ENCODE peak calls at places on chromosome 14, in ten cellular contexts. One of them, this sample, is unnamed.

GRCh38 chr14:96362071-96362964 is 823 bp downstream of the ATG2B start:
- DNase-seq in HEK293T: peak
- DNase-seq in psoas muscle: no peak
- DNase-seq in A549: peak
- DNase-seq in naive thymus-derived CD4-positive, alpha-beta T cell: peak
- DNase-seq in GM12891: peak
- DNase-seq in activated T-cell treated with anti-CD3 and anti-CD28 coated beads, Interleukin-2, amount 50 U/mL, for 72 hours: peak
- DNase-seq in sigmoid colon: no peak
- DNase-seq in GM04504: peak
- DNase-seq in EH: peak
- DNase-seq in this sample: peak

GRCh38 chr14:77140343-77140936 is 1.2 kb downstream of the ZDHHC22 start:
- DNase-seq in HEK293T: peak
- DNase-seq in GM04504: no peak
- DNase-seq in activated T-cell treated with anti-CD3 and anti-CD28 coated beads, Interleukin-2, amount 50 U/mL, for 72 hours: no peak
- DNase-seq in psoas muscle: no peak
- DNase-seq in sigmoid colon: no peak
- DNase-seq in naive thymus-derived CD4-positive, alpha-beta T cell: no peak
- DNase-seq in A549: no peak
- DNase-seq in EH: no peak
- DNase-seq in GM12891: no peak
- DNase-seq in this sample: no peak

GRCh38 chr14:79580414-79580813 is 630.9 kb downstream of the DIO2 start:
- DNase-seq in naive thymus-derived CD4-positive, alpha-beta T cell: no peak
- DNase-seq in GM04504: no peak
- DNase-seq in activated T-cell treated with anti-CD3 and anti-CD28 coated beads, Interleukin-2, amount 50 U/mL, for 72 hours: no peak
- DNase-seq in HEK293T: no peak
- DNase-seq in sigmoid colon: no peak
- DNase-seq in EH: peak
- DNase-seq in GM12891: no peak
- DNase-seq in psoas muscle: no peak
- DNase-seq in A549: no peak
- DNase-seq in this sample: no peak

GRCh38 chr14:58808828-58809227 is 171.1 kb downstream of the DACT1 start:
- DNase-seq in HEK293T: no peak
- DNase-seq in A549: no peak
- DNase-seq in GM04504: no peak
- DNase-seq in EH: peak
- DNase-seq in naive thymus-derived CD4-positive, alpha-beta T cell: no peak
- DNase-seq in GM12891: no peak
- DNase-seq in activated T-cell treated with anti-CD3 and anti-CD28 coated beads, Interleukin-2, amount 50 U/mL, for 72 hours: no peak
- DNase-seq in sigmoid colon: no peak
- DNase-seq in psoas muscle: no peak
- DNase-seq in this sample: no peak

GRCh38 chr14:19851365-19851764 is 23.6 kb upstream of the OR4K2 start:
- DNase-seq in naive thymus-derived CD4-positive, alpha-beta T cell: no peak
- DNase-seq in sigmoid colon: no peak
- DNase-seq in EH: no peak
- DNase-seq in activated T-cell treated with anti-CD3 and anti-CD28 coated beads, Interleukin-2, amount 50 U/mL, for 72 hours: no peak
- DNase-seq in GM04504: no peak
- DNase-seq in HEK293T: no peak
- DNase-seq in psoas muscle: no peak
- DNase-seq in GM12891: no peak
- DNase-seq in A549: no peak
- DNase-seq in this sample: no peak

GRCh38 chr14:70254476-70254961 is 65.8 kb upstream of the SLC8A3 start:
- DNase-seq in activated T-cell treated with anti-CD3 and anti-CD28 coated beads, Interleukin-2, amount 50 U/mL, for 72 hours: peak
- DNase-seq in psoas muscle: peak
- DNase-seq in GM04504: no peak
- DNase-seq in HEK293T: peak
- DNase-seq in naive thymus-derived CD4-positive, alpha-beta T cell: no peak
- DNase-seq in sigmoid colon: no peak
- DNase-seq in A549: no peak
- DNase-seq in GM12891: no peak
- DNase-seq in EH: peak
- DNase-seq in this sample: peak

GRCh38 chr14:85234626-85235025 is 295.3 kb upstream of the FLRT2 start:
- DNase-seq in psoas muscle: no peak
- DNase-seq in sigmoid colon: no peak
- DNase-seq in A549: peak
- DNase-seq in activated T-cell treated with anti-CD3 and anti-CD28 coated beads, Interleukin-2, amount 50 U/mL, for 72 hours: no peak
- DNase-seq in naive thymus-derived CD4-positive, alpha-beta T cell: no peak
- DNase-seq in HEK293T: no peak
- DNase-seq in GM04504: no peak
- DNase-seq in EH: no peak
- DNase-seq in GM12891: no peak
- DNase-seq in this sample: no peak

GRCh38 chr14:104676694-104677505 is 12.5 kb upstream of the INF2 start:
- DNase-seq in A549: no peak
- DNase-seq in psoas muscle: peak
- DNase-seq in naive thymus-derived CD4-positive, alpha-beta T cell: no peak
- DNase-seq in sigmoid colon: peak
- DNase-seq in GM12891: no peak
- DNase-seq in EH: no peak
- DNase-seq in GM04504: no peak
- DNase-seq in activated T-cell treated with anti-CD3 and anti-CD28 coated beads, Interleukin-2, amount 50 U/mL, for 72 hours: peak
- DNase-seq in HEK293T: no peak
- DNase-seq in this sample: peak

GRCh38 chr14:78690836-78691235 is 520.7 kb downstream of the NRXN3 start:
- DNase-seq in A549: no peak
- DNase-seq in GM04504: no peak
- DNase-seq in GM12891: no peak
- DNase-seq in sigmoid colon: no peak
- DNase-seq in naive thymus-derived CD4-positive, alpha-beta T cell: no peak
- DNase-seq in HEK293T: no peak
- DNase-seq in psoas muscle: no peak
- DNase-seq in EH: peak
- DNase-seq in activated T-cell treated with anti-CD3 and anti-CD28 coated beads, Interleukin-2, amount 50 U/mL, for 72 hours: no peak
- DNase-seq in this sample: no peak

GRCh38 chr14:103121161-103121845 is 2.0 kb upstream of the TNFAIP2 start:
- DNase-seq in HEK293T: no peak
- DNase-seq in GM12891: no peak
- DNase-seq in psoas muscle: peak
- DNase-seq in sigmoid colon: peak
- DNase-seq in A549: no peak
- DNase-seq in activated T-cell treated with anti-CD3 and anti-CD28 coated beads, Interleukin-2, amount 50 U/mL, for 72 hours: no peak
- DNase-seq in naive thymus-derived CD4-positive, alpha-beta T cell: no peak
- DNase-seq in EH: no peak
- DNase-seq in GM04504: no peak
- DNase-seq in this sample: no peak